ENCODE peak calls at places on chromosome 1, in four cellular contexts. W is K562, U is GM12878, D is HepG2. K is an unnamed sample.

GRCh38 chr1:205933672-205934618 is 9.3 kb downstream of the SLC26A9 start:
- DNase-seq in W (no peak), U (no peak), D (peak), K (no peak)

GRCh38 chr1:168610111-168610510 is 33.7 kb downstream of the XCL1 start:
- DNase-seq in D (no peak), W (no peak), U (no peak), K (no peak)

GRCh38 chr1:23865543-23865930 is 2.6 kb downstream of the FUCA1 start:
- DNase-seq in U (peak), D (no peak), W (no peak), K (no peak)

GRCh38 chr1:166947398-166948043 is 27.8 kb downstream of the ILDR2 start:
- DNase-seq in W (peak), U (no peak), D (no peak), K (no peak)

GRCh38 chr1:24951337-24951736 is 21.3 kb upstream of the RUNX3 start:
- DNase-seq in U (no peak), W (no peak), D (no peak), K (no peak)

GRCh38 chr1:110312188-110313121 is 26.7 kb upstream of the RBM15 start:
- DNase-seq in U (peak), W (peak), D (peak), K (peak)

GRCh38 chr1:236663934-236664333 is 22.4 kb upstream of the ACTN2 start:
- DNase-seq in D (no peak), U (no peak), W (no peak), K (no peak)

GRCh38 chr1:43358121-43358745 is 548 bp upstream of the CDC20 start:
- DNase-seq in U (peak), D (no peak), W (peak), K (no peak)

GRCh38 chr1:15060104-15060503 is 93.4 kb upstream of the TMEM51 start:
- DNase-seq in W (no peak), D (no peak), U (no peak), K (no peak)

GRCh38 chr1:7573481-7573880 is 197.6 kb upstream of the VAMP3 start:
- DNase-seq in D (no peak), W (no peak), U (no peak), K (no peak)

GRCh38 chr1:113109908-113110554 is 37.0 kb downstream of the LRIG2 start:
- DNase-seq in D (no peak), U (no peak), W (peak), K (no peak)

GRCh38 chr1:24920155-24920925 is 9.7 kb downstream of the RUNX3 start:
- DNase-seq in W (peak), U (no peak), D (no peak), K (no peak)

GRCh38 chr1:9721606-9722377 is 70.3 kb downstream of the PIK3CD start:
- DNase-seq in W (peak), U (no peak), D (peak), K (peak)

GRCh38 chr1:241357366-241358305 is 631 bp upstream of the RGS7 start:
- DNase-seq in W (no peak), U (no peak), D (no peak), K (no peak)

GRCh38 chr1:42379794-42380616 is 587 bp upstream of the RIMKLA start:
- DNase-seq in D (peak), W (peak), U (no peak), K (peak)

GRCh38 chr1:53430256-53430655 is 28.9 kb upstream of the DMRTB1 start:
- DNase-seq in D (no peak), W (no peak), U (no peak), K (no peak)

GRCh38 chr1:210332719-210333398 is 4.2 kb downstream of the HHAT start:
- DNase-seq in D (no peak), U (peak), W (no peak), K (no peak)

GRCh38 chr1:12600335-12600734 is 17.7 kb downstream of the DHRS3 start:
- DNase-seq in D (no peak), U (no peak), W (no peak), K (no peak)

GRCh38 chr1:110004583-110004982 is 20.0 kb downstream of the AHCYL1 start:
- DNase-seq in D (no peak), W (no peak), U (no peak), K (no peak)

GRCh38 chr1:170494369-170494768 is 37.6 kb upstream of the GORAB start:
- DNase-seq in W (no peak), U (no peak), D (no peak), K (no peak)

GRCh38 chr1:238898856-238899255 is 487.5 kb upstream of the CHRM3 start:
- DNase-seq in U (no peak), W (no peak), D (no peak), K (no peak)

GRCh38 chr1:53341961-53342707 is 14.3 kb upstream of the LRP8 start:
- DNase-seq in U (no peak), D (no peak), W (no peak), K (no peak)

GRCh38 chr1:213821175-213821942 is 166.4 kb upstream of the PROX1 start:
- DNase-seq in D (peak), U (no peak), W (no peak), K (no peak)

GRCh38 chr1:26278835-26279597 is 870 bp upstream of the SH3BGRL3 start:
- DNase-seq in U (no peak), D (no peak), W (peak), K (no peak)

GRCh38 chr1:81760487-81761097 is 40.1 kb upstream of the ADGRL2 start:
- DNase-seq in D (no peak), W (no peak), U (no peak), K (no peak)

GRCh38 chr1:244020086-244020485 is 31.0 kb upstream of the ZBTB18 start:
- DNase-seq in W (no peak), U (no peak), D (no peak), K (no peak)

GRCh38 chr1:215958836-215959235 is 391.7 kb downstream of the KCTD3 start:
- DNase-seq in W (no peak), D (no peak), U (no peak), K (no peak)

GRCh38 chr1:25056536-25056935 is 126.5 kb upstream of the RUNX3 start:
- DNase-seq in D (no peak), U (no peak), W (no peak), K (no peak)

GRCh38 chr1:86156571-86157455 is at the start of gene COL24A1:
- DNase-seq in W (peak), D (no peak), U (no peak), K (peak)

GRCh38 chr1:86339906-86340305 is 56.2 kb downstream of the ODF2L start:
- DNase-seq in D (no peak), W (no peak), U (no peak), K (no peak)

GRCh38 chr1:14366361-14367018 is 232.0 kb upstream of the KAZN start:
- DNase-seq in D (no peak), W (no peak), U (no peak), K (peak)

GRCh38 chr1:167510244-167510643 is 8.1 kb downstream of the CD247 start:
- DNase-seq in D (no peak), W (no peak), U (no peak), K (no peak)

GRCh38 chr1:243407284-243408018 is 151.6 kb downstream of the SDCCAG8 start:
- DNase-seq in D (no peak), W (no peak), U (no peak), K (no peak)

GRCh38 chr1:60679524-60679923 is 402.8 kb upstream of the NFIA start:
- DNase-seq in W (no peak), D (no peak), U (no peak), K (no peak)

GRCh38 chr1:53409695-53410094 is 49.5 kb upstream of the DMRTB1 start:
- DNase-seq in W (no peak), U (no peak), D (no peak), K (no peak)

GRCh38 chr1:231836227-231836893 is 209.8 kb downstream of the DISC1 start:
- DNase-seq in U (no peak), D (peak), W (no peak), K (no peak)

GRCh38 chr1:16254263-16254948 is 17.4 kb upstream of the CPLANE2 start:
- DNase-seq in D (no peak), U (no peak), W (no peak), K (no peak)
- TF ChIP-seq FOXK2 in D (no peak), U (no peak), W (no peak), K (no peak)

GRCh38 chr1:211684791-211685190 is 9.4 kb upstream of the NEK2 start:
- DNase-seq in W (no peak), U (no peak), D (no peak), K (no peak)
- TF ChIP-seq FOXK2 in W (no peak), U (no peak), D (no peak), K (no peak)

GRCh38 chr1:225428066-225428878 is 434 bp upstream of the LBR start:
- DNase-seq in W (peak), D (peak), U (peak), K (peak)
- TF ChIP-seq FOXK2 in W (no peak), D (no peak), U (no peak), K (no peak)

GRCh38 chr1:193086342-193086741 is 18.9 kb downstream of the GLRX2 start:
- DNase-seq in W (no peak), U (no peak), D (no peak), K (no peak)

GRCh38 chr1:193087893-193088292 is 17.3 kb downstream of the GLRX2 start:
- DNase-seq in W (no peak), U (no peak), D (no peak), K (no peak)

GRCh38 chr1:193085263-193085662 is 20.0 kb downstream of the GLRX2 start:
- DNase-seq in D (no peak), U (no peak), W (no peak), K (no peak)

GRCh38 chr1:193079187-193079586 is 19.8 kb downstream of the RO60 start:
- DNase-seq in W (no peak), U (no peak), D (no peak), K (no peak)

DNA sequence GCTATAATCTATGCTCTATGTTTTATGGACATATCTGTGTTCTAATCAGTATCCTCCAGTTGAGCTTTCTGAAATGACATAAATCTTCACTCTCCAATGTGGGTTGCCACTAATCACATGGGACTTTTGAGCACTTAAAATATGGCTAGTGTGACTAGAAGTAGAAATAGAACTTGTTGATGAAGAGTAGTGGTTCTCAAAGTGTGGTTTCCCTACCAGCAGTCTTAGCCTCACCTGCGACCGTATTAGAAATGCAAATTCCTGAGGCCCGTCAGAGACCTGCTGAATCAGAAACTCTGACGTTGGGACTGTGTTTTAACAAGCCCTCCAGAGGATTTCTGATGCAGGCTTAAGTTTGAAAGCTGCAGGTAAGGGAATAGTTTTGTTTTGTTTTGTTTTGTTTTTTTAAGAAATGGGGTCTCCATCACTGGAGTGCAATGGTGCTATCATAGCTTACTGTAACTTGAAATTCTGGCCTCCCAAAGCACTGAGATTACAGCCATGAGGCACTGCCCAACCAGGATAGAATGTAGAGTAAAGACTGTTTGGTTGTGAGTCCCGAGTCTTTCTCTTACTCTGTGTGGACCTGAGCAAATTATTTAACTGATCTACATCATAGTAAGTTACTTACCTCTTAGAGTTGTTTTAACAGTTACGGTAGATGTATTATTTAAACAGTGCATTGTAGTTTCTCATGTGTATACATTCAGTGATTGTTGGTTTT is 21.7 kb downstream of the GLRX2 start:
- DNase-seq in U (peak), W (no peak), D (no peak), K (no peak)
- TF ChIP-seq FOXK2 in U (no peak), W (no peak), D (no peak), K (no peak)

GRCh38 chr1:211605613-211606326 is 26.8 kb upstream of the SLC30A1 start:
- DNase-seq in D (no peak), W (no peak), U (no peak), K (no peak)

GRCh38 chr1:211605034-211605433 is 26.1 kb upstream of the SLC30A1 start:
- DNase-seq in U (no peak), W (no peak), D (no peak), K (no peak)

GRCh38 chr1:211607752-211608478 is 29.0 kb upstream of the SLC30A1 start:
- DNase-seq in D (no peak), U (no peak), W (no peak), K (no peak)

GRCh38 chr1:211606327-211606913 is 27.5 kb upstream of the SLC30A1 start:
- DNase-seq in W (peak), D (peak), U (peak), K (no peak)

DNA sequence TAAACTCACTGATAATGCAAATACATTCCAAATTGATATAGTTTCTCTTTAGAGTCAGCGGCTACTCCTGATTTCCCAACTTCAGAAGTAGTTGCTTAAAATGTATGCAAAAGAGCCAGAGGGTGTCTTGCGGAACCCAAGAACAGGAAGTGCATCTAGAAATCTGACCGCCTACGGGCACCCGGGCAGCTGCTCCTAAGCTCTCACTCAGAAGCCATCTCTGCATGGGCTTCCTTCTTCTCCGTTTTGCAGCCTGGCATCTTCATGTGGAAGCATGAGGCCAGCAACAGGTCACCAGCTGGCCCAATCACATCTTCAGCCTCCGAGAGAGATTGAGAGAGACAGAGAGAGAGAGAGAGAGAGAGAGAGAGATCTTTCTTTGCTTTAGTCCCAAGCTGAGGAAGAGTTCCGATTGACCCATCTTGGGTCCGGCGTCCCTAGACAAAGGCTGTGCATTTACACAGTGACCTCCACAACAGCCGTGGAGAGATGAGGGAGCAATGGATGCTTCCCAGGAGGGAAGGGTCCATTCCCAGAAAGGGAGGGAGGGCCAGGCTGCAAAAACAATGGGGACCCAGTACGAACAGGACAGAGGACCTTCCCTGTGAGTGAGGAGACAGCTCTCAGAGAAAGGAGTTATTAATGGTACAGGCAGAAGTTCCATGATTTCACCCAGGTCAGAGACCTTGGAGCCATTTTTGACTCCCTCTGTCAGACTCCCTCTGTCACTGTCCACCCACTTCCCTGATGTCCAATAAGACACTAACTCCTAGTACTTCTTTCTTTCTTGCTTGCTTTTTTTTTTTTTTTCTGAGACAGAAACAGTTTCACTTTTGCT is 28.2 kb upstream of the SLC30A1 start:
- DNase-seq in D (no peak), U (peak), W (peak), K (no peak)
- TF ChIP-seq FOXK2 in D (no peak), U (no peak), W (peak), K (no peak)

DNA sequence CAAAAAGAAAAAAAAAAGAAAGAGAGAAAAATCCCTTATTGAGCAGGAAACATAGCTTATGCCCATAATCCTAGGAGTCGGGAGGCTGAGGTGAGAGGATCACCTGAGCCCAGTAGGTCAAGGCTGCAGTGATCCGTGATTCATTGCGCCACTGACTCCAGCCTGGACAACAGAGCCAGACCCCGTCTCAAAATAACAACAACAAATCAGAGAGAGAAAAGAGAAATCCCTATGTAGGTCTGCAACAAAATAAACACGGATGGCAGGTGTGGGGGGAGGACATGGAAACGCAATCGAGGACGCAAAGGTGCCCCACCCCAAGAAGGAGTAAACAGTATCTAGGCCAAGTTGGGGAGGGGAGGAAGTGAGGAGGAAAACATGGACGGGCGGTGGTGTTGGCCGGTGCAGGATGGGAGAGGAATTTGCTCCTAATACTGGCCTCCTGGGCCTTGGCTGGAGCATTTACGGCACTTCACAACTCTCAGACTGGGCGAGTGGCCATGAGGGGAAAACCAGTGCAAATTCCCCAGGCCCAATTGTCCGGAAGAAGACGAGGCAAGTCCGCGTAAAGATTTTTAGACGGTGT is 612 bp upstream of the CHTOP start:
- DNase-seq in W (peak), D (no peak), U (no peak), K (peak)
- TF ChIP-seq FOXK2 in W (no peak), D (no peak), U (no peak), K (no peak)

GRCh38 chr1:17573518-17574041 is 34.1 kb downstream of the ARHGEF10L start:
- DNase-seq in U (no peak), W (no peak), D (peak), K (no peak)
- TF ChIP-seq FOXK2 in U (no peak), W (no peak), D (no peak), K (no peak)

DNA sequence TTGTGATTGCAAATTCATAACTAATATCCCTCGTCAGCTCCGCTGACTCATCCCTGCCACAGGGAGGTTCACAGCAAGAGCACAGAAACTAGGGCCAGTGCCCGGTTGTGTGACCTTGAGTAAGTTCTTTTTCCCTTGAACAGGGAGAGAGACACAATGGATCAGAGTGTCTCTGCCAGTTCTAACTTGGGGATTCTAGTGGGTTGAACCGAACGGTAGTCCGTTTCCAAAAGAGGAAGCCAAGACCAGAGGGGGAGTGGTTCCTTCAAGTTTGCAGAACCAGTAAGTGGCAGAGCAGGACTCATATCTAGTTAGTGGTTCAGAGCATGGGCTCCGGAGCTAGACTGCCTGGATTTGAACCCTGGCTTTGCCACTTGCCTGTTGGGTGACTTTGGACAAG is 4.9 kb upstream of the SHISA4 start:
- DNase-seq in W (peak), U (no peak), D (peak), K (no peak)
- TF ChIP-seq FOXK2 in W (no peak), U (no peak), D (no peak), K (no peak)

GRCh38 chr1:162854245-162854860 is 6.6 kb downstream of the CCDC190 start:
- DNase-seq in U (no peak), D (peak), W (peak), K (peak)
- TF ChIP-seq FOXK2 in U (no peak), D (no peak), W (peak), K (no peak)

GRCh38 chr1:56411021-56411420 is 168.3 kb downstream of the PLPP3 start:
- DNase-seq in U (no peak), D (no peak), W (no peak), K (no peak)

GRCh38 chr1:56411484-56412180 is 167.7 kb downstream of the PLPP3 start:
- DNase-seq in D (no peak), W (no peak), U (no peak), K (no peak)

GRCh38 chr1:56410405-56410804 is 169.0 kb downstream of the PLPP3 start:
- DNase-seq in D (no peak), U (no peak), W (no peak), K (no peak)

GRCh38 chr1:56406821-56407220 is 172.5 kb downstream of the PLPP3 start:
- DNase-seq in U (no peak), W (no peak), D (no peak), K (no peak)

DNA sequence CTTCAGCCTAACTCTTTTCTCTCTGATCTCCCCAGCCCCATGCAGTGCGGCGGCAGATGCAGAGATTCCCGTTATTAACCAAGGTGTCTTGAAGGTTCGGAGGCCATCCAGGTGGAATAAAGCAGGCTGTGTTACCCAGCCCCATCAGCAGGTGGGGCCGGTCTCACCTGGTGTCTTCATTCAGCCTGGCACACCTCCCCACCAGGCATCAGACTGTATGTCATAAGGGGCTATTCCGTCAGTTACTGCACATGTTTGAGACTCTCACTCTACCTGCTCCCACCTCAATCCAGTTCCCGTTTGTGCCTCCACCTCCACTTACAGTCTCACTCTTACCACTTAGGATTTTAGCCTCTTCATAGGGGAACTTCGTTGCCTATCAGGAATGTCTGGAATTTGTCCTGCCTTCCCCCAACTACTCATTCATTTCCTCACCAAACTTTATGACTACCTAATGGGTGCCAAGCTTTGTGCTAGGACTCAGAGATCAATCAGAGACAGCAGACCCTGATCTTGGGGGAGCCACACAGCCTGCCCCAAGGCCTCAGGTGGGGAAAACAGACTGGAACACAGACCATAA is 170.2 kb downstream of the PLPP3 start:
- DNase-seq in D (peak), W (peak), U (no peak), K (peak)
- TF ChIP-seq FOXK2 in D (no peak), W (no peak), U (no peak), K (no peak)

K was measured in HEK293T.